ENCODE peak calls at places on chromosomes 1 and 21, in nine cellular contexts. One of them, this sample, is unnamed.

GRCh38 chr1:92949937-92950817 is 11.1 kb downstream of the DIPK1A start:
- DNase-seq in activated T-cell treated with anti-CD3 and anti-CD28 coated beads for 1 hour: no peak
- DNase-seq in anterior cingulate cortex: no peak
- DNase-seq in cerebellum: no peak
- DNase-seq in A549: peak; percentile 7
- DNase-seq in hippocampal formation: no peak
- DNase-seq in CD8-positive, alpha-beta T cell: no peak
- DNase-seq in upper lobe of right lung: no peak
- DNase-seq in activated CD4-positive, alpha-beta T cell treated with anti-CD3 and anti-CD28 coated beads for 24 hours: no peak
- DNase-seq in this sample: no peak

GRCh38 chr1:2593251-2593878 is 6.8 kb downstream of the PRXL2B start:
- DNase-seq in activated CD4-positive, alpha-beta T cell treated with anti-CD3 and anti-CD28 coated beads for 24 hours: no peak
- DNase-seq in hippocampal formation: no peak
- DNase-seq in upper lobe of right lung: peak; percentile 61
- DNase-seq in activated T-cell treated with anti-CD3 and anti-CD28 coated beads for 1 hour: no peak
- DNase-seq in CD8-positive, alpha-beta T cell: no peak
- DNase-seq in A549: no peak
- DNase-seq in anterior cingulate cortex: no peak
- DNase-seq in cerebellum: no peak
- DNase-seq in this sample: no peak

GRCh38 chr1:109197163-109198042 is 16.3 kb upstream of the SARS1 start:
- DNase-seq in A549: peak; percentile 85
- DNase-seq in CD8-positive, alpha-beta T cell: no peak
- DNase-seq in upper lobe of right lung: no peak
- DNase-seq in activated T-cell treated with anti-CD3 and anti-CD28 coated beads for 1 hour: no peak
- DNase-seq in anterior cingulate cortex: no peak
- DNase-seq in activated CD4-positive, alpha-beta T cell treated with anti-CD3 and anti-CD28 coated beads for 24 hours: no peak
- DNase-seq in hippocampal formation: no peak
- DNase-seq in cerebellum: no peak
- DNase-seq in this sample: no peak

GRCh38 chr1:221328371-221328770 is 413.5 kb downstream of the DUSP10 start:
- DNase-seq in CD8-positive, alpha-beta T cell: no peak
- DNase-seq in anterior cingulate cortex: no peak
- DNase-seq in activated CD4-positive, alpha-beta T cell treated with anti-CD3 and anti-CD28 coated beads for 24 hours: no peak
- DNase-seq in hippocampal formation: no peak
- DNase-seq in activated T-cell treated with anti-CD3 and anti-CD28 coated beads for 1 hour: no peak
- DNase-seq in A549: no peak
- DNase-seq in upper lobe of right lung: no peak
- DNase-seq in cerebellum: no peak
- DNase-seq in this sample: no peak

GRCh38 chr1:53078333-53079101 is 16.5 kb downstream of the PODN start:
- DNase-seq in anterior cingulate cortex: no peak
- DNase-seq in cerebellum: no peak
- DNase-seq in activated CD4-positive, alpha-beta T cell treated with anti-CD3 and anti-CD28 coated beads for 24 hours: no peak
- DNase-seq in hippocampal formation: no peak
- DNase-seq in upper lobe of right lung: peak; percentile 51
- DNase-seq in activated T-cell treated with anti-CD3 and anti-CD28 coated beads for 1 hour: no peak
- DNase-seq in A549: no peak
- DNase-seq in CD8-positive, alpha-beta T cell: no peak
- DNase-seq in this sample: no peak

GRCh38 chr1:67314696-67315095 is 7.0 kb downstream of the IL12RB2 start:
- DNase-seq in activated CD4-positive, alpha-beta T cell treated with anti-CD3 and anti-CD28 coated beads for 24 hours: no peak
- DNase-seq in A549: no peak
- DNase-seq in upper lobe of right lung: no peak
- DNase-seq in anterior cingulate cortex: no peak
- DNase-seq in hippocampal formation: no peak
- DNase-seq in cerebellum: no peak
- DNase-seq in activated T-cell treated with anti-CD3 and anti-CD28 coated beads for 1 hour: no peak
- DNase-seq in CD8-positive, alpha-beta T cell: no peak
- DNase-seq in this sample: peak; percentile 85

GRCh38 chr1:44870096-44870495 is 27.0 kb upstream of the PTCH2 start:
- DNase-seq in cerebellum: no peak
- DNase-seq in CD8-positive, alpha-beta T cell: no peak
- DNase-seq in hippocampal formation: no peak
- DNase-seq in anterior cingulate cortex: no peak
- DNase-seq in A549: no peak
- DNase-seq in activated CD4-positive, alpha-beta T cell treated with anti-CD3 and anti-CD28 coated beads for 24 hours: no peak
- DNase-seq in activated T-cell treated with anti-CD3 and anti-CD28 coated beads for 1 hour: no peak
- DNase-seq in upper lobe of right lung: no peak
- DNase-seq in this sample: no peak

GRCh38 chr21:34844924-34845238 is 176.1 kb downstream of the CLIC6 start:
- DNase-seq in CD8-positive, alpha-beta T cell: no peak
- DNase-seq in A549: no peak
- DNase-seq in upper lobe of right lung: no peak
- DNase-seq in activated CD4-positive, alpha-beta T cell treated with anti-CD3 and anti-CD28 coated beads for 24 hours: no peak
- DNase-seq in activated T-cell treated with anti-CD3 and anti-CD28 coated beads for 1 hour: no peak
- DNase-seq in hippocampal formation: no peak
- DNase-seq in anterior cingulate cortex: no peak
- DNase-seq in cerebellum: no peak
- DNase-seq in this sample: no peak

This sample was measured in SK-MEL-5.